ENCODE peak calls at places on chromosomes 12 and 14, in eight cellular contexts. L is neural progenitor cell, A is fibroblast of pulmonary artery, U is choroid plexus epithelial cell, Q is mammary epithelial cell, Y is dorsolateral prefrontal cortex, G is RWPE1, H is fibroblast of the aortic adventitia. C is an unnamed sample.
A peak's percentile ranks its signal among the peaks of the same experiment; 100 is the strongest.

GRCh38 chr14:57182760-57183503 is 85.8 kb downstream of the EXOC5 start:
- DNase-seq in L (peak; percentile 74), A (peak; percentile 18), U (peak; percentile 39), Q (peak; percentile 2), Y (no peak), G (peak; percentile 16), H (peak; percentile 3), C (no peak)

GRCh38 chr14:30214456-30215090 is 286.9 kb upstream of the PRKD1 start:
- DNase-seq in L (peak; percentile 72), A (peak; percentile 88), U (peak; percentile 90), Q (peak; percentile 55), Y (no peak), G (peak; percentile 45), H (peak; percentile 90), C (no peak)

GRCh38 chr12:66035289-66035961 is 95.1 kb downstream of the LLPH start:
- DNase-seq in L (peak; percentile 27), A (peak; percentile 73), U (peak; percentile 80), Q (peak; percentile 52), Y (no peak), G (peak; percentile 32), H (peak; percentile 77), C (no peak)

GRCh38 chr14:99576761-99577705 is 27.0 kb downstream of the CCDC85C start:
- DNase-seq in L (no peak), A (no peak), U (no peak), Q (no peak), Y (no peak), G (no peak), H (no peak), C (no peak)

GRCh38 chr12:121513464-121514183 is 67.2 kb downstream of the KDM2B start:
- DNase-seq in L (peak; percentile 54), A (no peak), U (no peak), Q (no peak), Y (no peak), G (peak; percentile 84), H (no peak), C (no peak)

GRCh38 chr12:12560587-12561304 is 1.9 kb downstream of the DUSP16 start:
- DNase-seq in L (peak; percentile 25), A (peak; percentile 72), U (peak; percentile 76), Q (peak; percentile 89), Y (no peak), G (peak; percentile 53), H (peak; percentile 65), C (no peak)

GRCh38 chr12:41653386-41654110 is 465.4 kb downstream of the PDZRN4 start:
- DNase-seq in L (no peak), A (no peak), U (no peak), Q (no peak), Y (no peak), G (no peak), H (no peak), C (no peak)

GRCh38 chr12:100753837-100754236 is 40.7 kb upstream of the ANO4 start:
- DNase-seq in L (no peak), A (no peak), U (no peak), Q (peak; percentile 99), Y (no peak), G (peak; percentile 66), H (no peak), C (no peak)

GRCh38 chr14:102481371-102481770 is 28.2 kb downstream of the ANKRD9 start:
- DNase-seq in L (no peak), A (no peak), U (no peak), Q (no peak), Y (no peak), G (no peak), H (no peak), C (no peak)

GRCh38 chr12:15863258-15863835 is 18.8 kb upstream of the STRAP start:
- DNase-seq in L (peak; percentile 31), A (no peak), U (no peak), Q (no peak), Y (no peak), G (no peak), H (no peak), C (no peak)

GRCh38 chr12:50708619-50709018 is 55.3 kb upstream of the ATF1 start:
- DNase-seq in L (no peak), A (no peak), U (no peak), Q (no peak), Y (no peak), G (no peak), H (no peak), C (no peak)

GRCh38 chr12:15662303-15662980 is 126.7 kb downstream of the EPS8 start:
- DNase-seq in L (no peak), A (peak; percentile 95), U (peak; percentile 95), Q (peak; percentile 93), Y (no peak), G (peak; percentile 86), H (peak; percentile 90), C (no peak)

GRCh38 chr12:113196996-113197395 is 11.5 kb downstream of the RITA1 start:
- DNase-seq in L (peak; percentile 63), A (peak; percentile 88), U (peak; percentile 89), Q (peak; percentile 63), Y (peak; percentile 46), G (peak; percentile 91), H (peak; percentile 88), C (no peak)

GRCh38 chr12:56258068-56258819 is at the start of gene ANKRD52:
- DNase-seq in L (peak; percentile 94), A (peak; percentile 70), U (peak; percentile 67), Q (peak; percentile 72), Y (peak; percentile 64), G (peak; percentile 86), H (peak; percentile 87), C (peak; percentile 88)

GRCh38 chr12:74021937-74022336 is 515.7 kb upstream of the ATXN7L3B start:
- DNase-seq in L (peak; percentile 92), A (peak; percentile 60), U (peak; percentile 75), Q (peak; percentile 55), Y (peak; percentile 25), G (peak; percentile 26), H (peak; percentile 34), C (no peak)

GRCh38 chr12:113173081-113173698 is 12.1 kb downstream of the DDX54 start:
- DNase-seq in L (no peak), A (no peak), U (no peak), Q (no peak), Y (no peak), G (no peak), H (no peak), C (no peak)

GRCh38 chr12:6272300-6273208 is 37.9 kb upstream of the PLEKHG6 start:
- DNase-seq in L (no peak), A (no peak), U (no peak), Q (peak; percentile 99), Y (no peak), G (peak; percentile 87), H (no peak), C (no peak)

GRCh38 chr12:3492868-3493224 is 1.8 kb downstream of the PRMT8 start:
- DNase-seq in L (no peak), A (no peak), U (no peak), Q (no peak), Y (no peak), G (no peak), H (no peak), C (no peak)

GRCh38 chr12:10941916-10942607 is 3.0 kb upstream of the TAS2R14 start:
- DNase-seq in L (no peak), A (no peak), U (peak; percentile 22), Q (peak; percentile 94), Y (no peak), G (peak; percentile 58), H (no peak), C (no peak)

GRCh38 chr12:22042981-22043669 is 2.9 kb upstream of the CMAS start:
- DNase-seq in L (no peak), A (peak; percentile 79), U (peak; percentile 66), Q (peak; percentile 66), Y (no peak), G (peak; percentile 42), H (peak; percentile 60), C (no peak)

GRCh38 chr12:124289634-124290600 is 5.0 kb upstream of the RFLNA start:
- DNase-seq in L (no peak), A (no peak), U (peak; percentile 21), Q (peak; percentile 40), Y (no peak), G (no peak), H (no peak), C (no peak)

DNA sequence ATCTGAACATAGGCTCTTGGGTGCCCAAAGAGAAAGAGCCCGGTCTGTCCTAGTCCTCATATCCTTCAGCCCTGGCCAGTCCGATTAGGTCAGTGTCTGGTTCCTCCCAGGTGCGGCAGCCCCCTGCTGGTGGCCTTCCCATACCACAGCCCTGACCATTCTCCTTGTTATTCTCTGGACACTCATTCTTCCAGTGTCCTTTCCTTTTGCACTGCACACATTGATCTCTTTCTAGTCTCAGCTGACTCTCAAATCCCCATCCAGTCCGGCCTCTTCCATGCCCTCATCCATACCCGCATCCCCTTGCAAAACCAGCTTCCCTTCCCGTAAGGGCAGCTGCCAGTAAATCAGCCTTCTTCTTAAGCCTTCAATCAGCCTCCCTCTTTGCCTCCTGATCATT is 1316.3 kb downstream of the TMEM121 start:
- DNase-seq in L (no peak), A (no peak), U (no peak), Q (no peak), Y (no peak), G (no peak), H (no peak), C (no peak)
- TF ChIP-seq CTCF in L (no peak), A (no peak), U (no peak), Q (peak; percentile 30), Y (no peak), G (no peak), H (no peak), C (no peak)

GRCh38 chr12:119020377-119021360 is 39.3 kb downstream of the SRRM4 start:
- DNase-seq in L (peak; percentile 88), A (no peak), U (no peak), Q (no peak), Y (no peak), G (no peak), H (no peak), C (no peak)
- TF ChIP-seq CTCF in L (peak; percentile 95), A (no peak), U (no peak), Q (no peak), Y (peak; percentile 23), G (peak; percentile 28), H (no peak), C (peak; percentile 74)

GRCh38 chr12:17975239-17975638 is 114.8 kb downstream of the RERGL start:
- DNase-seq in L (no peak), A (no peak), U (no peak), Q (no peak), Y (no peak), G (no peak), H (no peak), C (no peak)
- TF ChIP-seq CTCF in L (no peak), A (no peak), U (no peak), Q (no peak), Y (no peak), G (no peak), H (no peak), C (no peak)

DNA sequence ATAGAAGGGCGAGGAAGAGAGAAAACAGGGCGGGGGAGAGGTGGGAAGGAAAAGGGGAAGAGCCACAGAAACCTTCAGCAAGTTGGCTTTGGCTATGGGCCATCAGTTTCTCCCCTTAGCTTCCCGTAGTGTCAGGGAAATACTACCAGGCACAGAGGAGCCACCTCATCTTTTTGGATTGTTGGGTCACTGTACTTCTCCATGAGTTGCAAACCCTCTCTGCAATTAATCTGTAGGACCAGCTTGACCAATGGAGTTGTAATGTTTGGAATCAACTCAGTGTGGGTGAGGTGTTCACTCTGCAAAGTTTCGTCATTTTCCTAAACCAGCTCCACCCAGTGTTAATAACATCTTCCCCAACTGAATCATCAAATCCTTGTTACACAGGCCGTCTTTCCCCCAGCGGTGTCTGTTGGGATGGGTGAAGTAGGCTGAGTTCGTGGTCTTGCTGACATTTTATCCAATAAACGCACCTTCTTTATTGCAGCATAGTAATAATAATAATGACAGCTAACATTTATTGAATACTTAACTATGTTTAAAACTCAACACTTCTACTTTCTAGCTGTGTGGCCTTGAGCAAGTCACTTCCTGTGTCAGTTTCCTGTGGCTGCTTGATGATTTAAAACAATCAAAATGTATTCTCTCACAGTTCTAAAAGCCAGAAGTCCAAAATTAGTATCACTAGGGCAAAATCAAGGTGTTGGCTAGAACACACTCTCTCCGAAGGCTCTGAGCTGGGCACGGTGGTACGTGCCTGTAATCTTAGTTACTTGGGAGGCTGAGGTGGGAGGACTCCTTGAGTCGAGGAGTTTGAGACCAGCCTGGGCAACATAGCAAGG is 8.1 kb upstream of the GLTP start:
- DNase-seq in L (no peak), A (peak; percentile 87), U (peak; percentile 83), Q (peak; percentile 96), Y (no peak), G (peak; percentile 89), H (peak; percentile 95), C (no peak)
- TF ChIP-seq CTCF in L (no peak), A (no peak), U (peak; percentile 5), Q (peak; percentile 11), Y (no peak), G (no peak), H (peak; percentile 32), C (no peak)

C was measured in type B pancreatic cell.